ENCODE peak calls at places on chromosomes 6 and 20, in six cellular contexts. H, V, L, P, E and W are unnamed samples.

GRCh38 chr20:33811763-33812672 is 870 bp downstream of the CHMP4B start:
- DNase-seq in E (peak; percentile 23), L (peak; percentile 64), P (no peak), V (peak; percentile 86), H (peak; percentile 75), W (peak; percentile 42)

GRCh38 chr20:13333793-13334192 is 112.7 kb downstream of the ISM1 start:
- DNase-seq in P (no peak), V (no peak), E (no peak), H (no peak), L (no peak), W (no peak)

GRCh38 chr6:11710968-11711643 is 67.5 kb downstream of the ADTRP start:
- DNase-seq in L (no peak), V (no peak), P (no peak), H (peak; percentile 38), E (no peak), W (no peak)

GRCh38 chr6:95203153-95203754 is 374.1 kb upstream of the MANEA start:
- DNase-seq in H (peak; percentile 1), L (no peak), P (no peak), E (no peak), V (no peak), W (no peak)

GRCh38 chr6:163341671-163342070 is 72.8 kb upstream of the QKI start:
- DNase-seq in V (no peak), E (no peak), H (no peak), P (no peak), L (no peak), W (no peak)

GRCh38 chr6:143822584-143823024 is 20.5 kb upstream of the LTV1 start:
- DNase-seq in E (no peak), P (no peak), H (peak; percentile 80), L (no peak), V (no peak), W (no peak)

GRCh38 chr6:27720607-27721580 is 191.3 kb downstream of the OR2B2 start:
- DNase-seq in E (no peak), H (peak; percentile 39), V (no peak), L (no peak), P (no peak), W (peak; percentile 51)

GRCh38 chr6:33610779-33611421 is 10.2 kb upstream of the ITPR3 start:
- DNase-seq in V (no peak), H (no peak), P (no peak), E (no peak), L (no peak), W (no peak)

GRCh38 chr6:149196091-149196490 is 121.4 kb upstream of the TAB2 start:
- DNase-seq in V (no peak), H (no peak), P (no peak), E (no peak), L (no peak), W (no peak)

GRCh38 chr20:25054133-25054820 is 3.7 kb downstream of the ACSS1 start:
- DNase-seq in H (no peak), V (no peak), L (peak; percentile 46), E (no peak), P (no peak), W (no peak)

GRCh38 chr6:37608587-37608986 is 89.1 kb downstream of the MDGA1 start:
- DNase-seq in P (no peak), E (no peak), V (no peak), L (no peak), H (no peak), W (no peak)

GRCh38 chr6:143034689-143035334 is 25.9 kb upstream of the AIG1 start:
- DNase-seq in H (no peak), V (no peak), P (no peak), L (no peak), E (no peak), W (no peak)

GRCh38 chr20:47545499-47545898 is 43.8 kb downstream of the NCOA3 start:
- DNase-seq in L (no peak), E (no peak), H (no peak), P (no peak), V (no peak), W (no peak)
- H3K27ac ChIP-seq in L (no peak overlapping the region), E (no peak overlapping the region), H (peak overlapping the region; percentile 65), P (no peak overlapping the region), V (no peak overlapping the region), W (no peak overlapping the region)

GRCh38 chr6:303948-304558 is 11.8 kb downstream of the DUSP22 start:
- DNase-seq in E (no peak), V (no peak), P (peak; percentile 88), H (no peak), L (peak; percentile 53), W (no peak)
- H3K9me3 ChIP-seq in E (no peaks in the 10 kb centered on the region), V (no peaks in the 10 kb centered on the region), P (no peaks in the 10 kb centered on the region), H (peaks cover 2% of the 10 kb centered on the region), L (no peaks in the 10 kb centered on the region), W (no peaks in the 10 kb centered on the region)

DNA sequence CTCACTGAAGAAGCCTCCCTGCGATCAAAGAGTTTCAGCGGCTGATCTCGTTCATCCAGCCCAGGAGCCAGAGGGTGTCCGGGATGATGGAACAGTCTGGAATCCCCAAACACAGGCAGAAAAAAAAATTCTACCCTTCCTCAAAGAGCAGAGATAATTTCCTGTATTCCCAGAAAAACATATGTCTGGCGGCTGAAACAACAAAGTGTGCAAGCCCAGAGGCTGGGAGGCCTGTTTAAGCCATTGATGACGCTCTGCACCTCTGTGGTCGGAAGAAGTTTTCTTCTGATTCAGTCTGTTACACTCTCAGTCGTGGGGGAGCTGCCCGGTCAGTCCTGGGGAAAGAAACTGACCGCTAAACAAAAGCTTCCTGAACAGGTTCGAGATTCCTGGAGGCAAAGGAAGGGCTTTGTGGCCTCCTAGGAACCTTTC is 37.0 kb downstream of the TFEB start:
- DNase-seq in L (no peak), P (no peak), E (no peak), H (peak; percentile 97), V (no peak), W (no peak)
- H3K27ac ChIP-seq in L (no peak overlapping the region), P (no peak overlapping the region), E (no peak overlapping the region), H (peak overlapping the region; percentile 99), V (peak overlapping the region; percentile 9), W (no peak overlapping the region)

DNA sequence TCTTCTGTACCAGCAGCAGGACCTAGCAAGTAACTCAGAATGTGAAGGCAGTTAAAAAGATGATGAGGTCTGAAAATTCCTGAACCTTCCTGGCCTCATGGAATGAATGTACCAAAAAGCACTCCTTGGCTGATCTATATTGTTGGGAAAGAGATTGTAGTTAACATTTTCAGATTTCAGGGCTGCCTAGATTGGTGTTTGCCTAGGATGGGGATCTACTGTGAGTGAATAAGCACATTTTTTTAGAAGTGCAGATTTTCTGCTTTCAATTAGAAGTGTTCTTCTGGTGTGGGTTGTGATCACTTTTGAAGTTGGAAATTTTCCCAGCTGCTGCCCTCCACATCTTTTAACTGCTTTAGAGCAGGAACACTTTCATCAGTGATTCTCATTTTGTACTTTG is 6.2 kb downstream of the MYLIP start:
- DNase-seq in V (no peak), E (no peak), P (no peak), H (no peak), L (no peak), W (no peak)
- H3K9me3 ChIP-seq in V (no peaks in the 10 kb centered on the region), E (no peaks in the 10 kb centered on the region), P (no peaks in the 10 kb centered on the region), H (no peaks in the 10 kb centered on the region), L (no peaks in the 10 kb centered on the region), W (no peaks in the 10 kb centered on the region)

GRCh38 chr20:57317316-57317788 is 12.3 kb upstream of the SPO11 start:
- DNase-seq in V (peak; percentile 32), L (no peak), P (no peak), H (no peak), E (no peak), W (no peak)

GRCh38 chr20:57320358-57320757 is 9.2 kb upstream of the SPO11 start:
- DNase-seq in L (no peak), E (no peak), P (no peak), V (no peak), H (no peak), W (no peak)

GRCh38 chr20:57317789-57318371 is 11.7 kb upstream of the SPO11 start:
- DNase-seq in E (no peak), V (peak; percentile 28), P (peak; percentile 22), L (no peak), H (no peak), W (no peak)

GRCh38 chr20:57321142-57321541 is 8.5 kb upstream of the SPO11 start:
- DNase-seq in H (no peak), V (no peak), L (no peak), E (no peak), P (no peak), W (no peak)

GRCh38 chr20:57319584-57319983 is 10.0 kb upstream of the SPO11 start:
- DNase-seq in E (no peak), L (no peak), H (no peak), P (no peak), V (no peak), W (no peak)
- H3K27ac ChIP-seq in E (no peak overlapping the region), L (no peak overlapping the region), H (no peak overlapping the region), P (no peak overlapping the region), V (no peak overlapping the region), W (no peak overlapping the region)

GRCh38 chr6:82484737-82485650 is 121.4 kb downstream of the TPBG start:
- DNase-seq in L (no peak), P (peak; percentile 24), H (no peak), V (no peak), E (no peak), W (no peak)
- H3K9me3 ChIP-seq in L (peaks cover 5% of the 10 kb centered on the region), P (peaks cover 9% of the 10 kb centered on the region), H (peaks cover 6% of the 10 kb centered on the region), V (peaks cover 34% of the 10 kb centered on the region), E (no peaks in the 10 kb centered on the region), W (no peaks in the 10 kb centered on the region)

GRCh38 chr20:50129662-50130345 is 16.9 kb upstream of the UBE2V1 start:
- DNase-seq in P (no peak), V (no peak), E (no peak), L (no peak), H (no peak), W (no peak)
- H3K27ac ChIP-seq in P (no peak overlapping the region), V (no peak overlapping the region), E (no peak overlapping the region), L (no peak overlapping the region), H (peak overlapping the region; percentile 22), W (no peak overlapping the region)

GRCh38 chr6:90186637-90187361 is 109.8 kb downstream of the BACH2 start:
- DNase-seq in V (no peak), H (no peak), P (no peak), E (no peak), L (no peak), W (peak; percentile 82)

GRCh38 chr6:90190752-90191393 is 105.8 kb downstream of the BACH2 start:
- DNase-seq in V (no peak), E (no peak), P (no peak), L (no peak), H (no peak), W (no peak)

GRCh38 chr6:90190181-90190580 is 106.5 kb downstream of the BACH2 start:
- DNase-seq in H (peak; percentile 64), E (no peak), L (no peak), P (no peak), V (no peak), W (no peak)

GRCh38 chr6:90184334-90185298 is 112.0 kb downstream of the BACH2 start:
- DNase-seq in H (peak; percentile 77), E (peak; percentile 31), V (no peak), P (no peak), L (no peak), W (no peak)

GRCh38 chr6:90187437-90188049 is 109.1 kb downstream of the BACH2 start:
- DNase-seq in P (no peak), L (no peak), H (no peak), E (no peak), V (no peak), W (no peak)
- H3K9me3 ChIP-seq in P (no peaks in the 10 kb centered on the region), L (no peaks in the 10 kb centered on the region), H (no peaks in the 10 kb centered on the region), E (no peaks in the 10 kb centered on the region), V (no peaks in the 10 kb centered on the region), W (no peaks in the 10 kb centered on the region)

GRCh38 chr20:47276251-47276650 is 80.2 kb downstream of the ZMYND8 start:
- DNase-seq in L (no peak), H (no peak), P (peak; percentile 57), V (peak; percentile 55), E (no peak), W (no peak)
- H3K27ac ChIP-seq in L (no peak overlapping the region), H (peak overlapping the region; percentile 97), P (no peak overlapping the region), V (peak overlapping the region; percentile 84), E (no peak overlapping the region), W (no peak overlapping the region)